ENCODE peak calls at places on chromosomes 11 and 22, in five cellular contexts. A is neural progenitor cell, L is adrenal gland, X is lung, Y is kidney. C is an unnamed sample.
A peak's percentile ranks its signal among the peaks of the same experiment; 100 is the strongest.

GRCh38 chr22:19174106-19175025 is 4.2 kb downstream of the SLC25A1 start:
- DNase-seq in A (peak; percentile 26), L (peak; percentile 88), Y (peak; percentile 83), X (no peak), C (no peak)

GRCh38 chr11:96954587-96954986 is 564.8 kb downstream of the JRKL start:
- DNase-seq in X (no peak), Y (no peak), A (no peak), L (no peak), C (no peak)

GRCh38 chr11:102197759-102198158 is 87.5 kb downstream of the YAP1 start:
- DNase-seq in Y (no peak), A (peak; percentile 91), X (no peak), L (no peak), C (no peak)

GRCh38 chr11:124276081-124276480 is 19.9 kb downstream of the OR8G5 start:
- DNase-seq in Y (no peak), L (no peak), A (no peak), X (no peak), C (no peak)

GRCh38 chr11:114073506-114074381 is 14.2 kb downstream of the ZBTB16 start:
- DNase-seq in L (no peak), A (peak; percentile 36), X (no peak), Y (no peak), C (no peak)

GRCh38 chr11:17579451-17579850 is 32.4 kb downstream of the OTOG start:
- DNase-seq in X (no peak), L (peak; percentile 35), Y (peak; percentile 47), A (no peak), C (no peak)

GRCh38 chr11:129698212-129698611 is 117.4 kb upstream of the TMEM45B start:
- DNase-seq in A (no peak), Y (no peak), X (no peak), L (no peak), C (no peak)

GRCh38 chr11:8035225-8035846 is 45.7 kb upstream of the TUB start:
- DNase-seq in Y (no peak), A (no peak), X (peak; percentile 18), L (peak; percentile 89), C (no peak)

GRCh38 chr11:11416917-11417316 is 63.9 kb upstream of the CSNK2A3 start:
- DNase-seq in Y (no peak), L (no peak), X (no peak), A (no peak), C (no peak)

GRCh38 chr11:106827687-106828086 is 190.6 kb downstream of the GUCY1A2 start:
- DNase-seq in X (no peak), L (no peak), A (no peak), Y (peak; percentile 59), C (no peak)

GRCh38 chr11:12232819-12233601 is 122.6 kb downstream of the MICAL2 start:
- DNase-seq in A (no peak), Y (no peak), L (no peak), X (no peak), C (no peak)

GRCh38 chr11:74138021-74138420 is 32.8 kb downstream of the C2CD3 start:
- DNase-seq in A (no peak), X (no peak), Y (no peak), L (no peak), C (no peak)

GRCh38 chr22:31895317-31896133 is 48.8 kb upstream of the YWHAH start:
- DNase-seq in X (no peak), A (no peak), L (no peak), Y (no peak), C (no peak)

GRCh38 chr11:7967097-7967496 is 1.9 kb upstream of the NLRP10 start:
- DNase-seq in Y (no peak), A (no peak), L (no peak), X (no peak), C (no peak)

GRCh38 chr11:94511932-94512781 is at the start of gene C11orf97:
- DNase-seq in X (peak; percentile 65), A (peak; percentile 90), L (peak; percentile 75), Y (peak; percentile 88), C (peak; percentile 64)

GRCh38 chr11:6393989-6394670 is 3.9 kb downstream of the SMPD1 start:
- DNase-seq in X (no peak), L (no peak), Y (no peak), A (no peak), C (no peak)

GRCh38 chr11:11243258-11243789 is 109.7 kb downstream of the CSNK2A3 start:
- DNase-seq in Y (no peak), X (peak; percentile 41), L (no peak), A (no peak), C (no peak)

GRCh38 chr11:11929920-11930319 is 78.5 kb downstream of the DKK3 start:
- DNase-seq in Y (no peak), A (no peak), L (no peak), X (no peak), C (no peak)

GRCh38 chr11:97641988-97642387 is 1252.2 kb downstream of the JRKL start:
- DNase-seq in L (no peak), Y (no peak), X (no peak), A (no peak), C (no peak)

GRCh38 chr11:57460017-57460755 is at the start of gene RTN4RL2:
- DNase-seq in X (peak; percentile 45), Y (peak; percentile 78), L (no peak), A (peak; percentile 91), C (peak; percentile 65)

GRCh38 chr11:57458410-57459111 is 1.8 kb upstream of the RTN4RL2 start:
- DNase-seq in Y (peak; percentile 82), X (no peak), L (no peak), A (peak; percentile 70), C (peak; percentile 45)

GRCh38 chr11:57458060-57458409 is 2.3 kb upstream of the RTN4RL2 start:
- DNase-seq in L (no peak), X (no peak), A (no peak), Y (no peak), C (no peak)

GRCh38 chr11:57460756-57461749 is 725 bp downstream of the RTN4RL2 start:
- DNase-seq in Y (peak; percentile 81), X (no peak), A (peak; percentile 61), L (no peak), C (no peak)

GRCh38 chr11:57459112-57460016 is 964 bp upstream of the RTN4RL2 start:
- DNase-seq in L (no peak), X (no peak), Y (peak; percentile 83), A (peak; percentile 45), C (no peak)
- H3K27ac ChIP-seq in L (no peak overlapping the region), X (no peak overlapping the region), Y (no peak overlapping the region), A (no peak overlapping the region), C (no peak overlapping the region)

GRCh38 chr22:24133187-24133965 is 47.9 kb upstream of the SUSD2 start:
- DNase-seq in A (no peak), X (no peak), Y (no peak), L (no peak), C (peak; percentile 28)
- TF ChIP-seq CTCF in A (peak; percentile 17), X (peak; percentile 15), Y (no peak), L (peak; percentile 10), C (peak; percentile 60)

GRCh38 chr11:15927196-15927865 is 429.0 kb downstream of the SOX6 start:
- DNase-seq in L (no peak), X (no peak), Y (no peak), A (no peak), C (no peak)
- H3K4me3 ChIP-seq in L (no peak overlapping the region), X (no peak overlapping the region), Y (no peak overlapping the region), A (no peak overlapping the region), C (no peak overlapping the region)

DNA sequence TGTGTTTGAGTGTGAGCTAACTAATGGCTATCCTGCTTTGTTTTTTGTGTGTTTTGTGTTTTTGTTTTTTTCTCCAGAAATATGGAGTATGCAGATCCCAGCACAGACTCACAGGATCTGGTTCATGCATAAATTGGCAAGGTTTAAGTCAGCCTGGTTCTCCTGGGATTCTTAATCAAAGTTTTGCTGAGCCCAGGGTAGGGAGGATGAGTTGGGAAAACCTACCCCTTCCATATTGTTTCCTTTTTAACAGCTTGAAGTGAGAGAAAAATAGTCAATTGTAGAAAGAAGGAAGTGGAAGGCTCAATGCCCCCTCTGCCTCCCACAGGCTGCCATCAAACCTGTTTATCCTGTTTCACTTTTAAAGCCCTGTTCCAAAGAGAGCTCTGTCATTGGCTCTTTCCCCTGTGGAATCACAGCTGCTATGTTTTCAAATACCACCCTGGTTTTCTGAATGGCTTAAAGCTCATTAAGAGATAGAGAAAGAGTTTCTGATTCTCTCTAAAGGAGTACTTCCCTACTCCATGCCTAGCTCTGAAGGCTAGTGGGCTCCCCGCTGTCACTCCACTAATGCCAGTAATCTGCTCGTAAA is 23.4 kb upstream of the CADM1 start:
- DNase-seq in X (no peak), L (no peak), A (peak; percentile 72), Y (no peak), C (peak; percentile 29)
- H3K27ac ChIP-seq in X (no peak overlapping the region), L (no peak overlapping the region), A (peak overlapping the region; percentile 69), Y (no peak overlapping the region), C (no peak overlapping the region)

GRCh38 chr11:72454791-72455190 is 20.5 kb upstream of the CLPB start:
- DNase-seq in Y (no peak), L (no peak), X (no peak), A (peak; percentile 31), C (no peak)
- TF ChIP-seq CTCF in Y (no peak), L (no peak), X (no peak), A (peak; percentile 48), C (peak; percentile 39)

GRCh38 chr22:29312218-29313125 is 3.0 kb downstream of the RASL10A start:
- DNase-seq in A (no peak), X (no peak), L (no peak), Y (peak; percentile 58), C (no peak)

GRCh38 chr22:29310065-29310862 is 3.8 kb downstream of the GAS2L1 start:
- DNase-seq in A (no peak), L (no peak), Y (peak; percentile 92), X (no peak), C (no peak)

GRCh38 chr22:29309332-29310064 is 3.0 kb downstream of the GAS2L1 start:
- DNase-seq in Y (peak; percentile 83), L (peak; percentile 88), X (no peak), A (no peak), C (peak; percentile 1)

GRCh38 chr22:29311468-29312217 is 3.9 kb downstream of the RASL10A start:
- DNase-seq in A (no peak), Y (peak; percentile 84), X (no peak), L (no peak), C (no peak)

DNA sequence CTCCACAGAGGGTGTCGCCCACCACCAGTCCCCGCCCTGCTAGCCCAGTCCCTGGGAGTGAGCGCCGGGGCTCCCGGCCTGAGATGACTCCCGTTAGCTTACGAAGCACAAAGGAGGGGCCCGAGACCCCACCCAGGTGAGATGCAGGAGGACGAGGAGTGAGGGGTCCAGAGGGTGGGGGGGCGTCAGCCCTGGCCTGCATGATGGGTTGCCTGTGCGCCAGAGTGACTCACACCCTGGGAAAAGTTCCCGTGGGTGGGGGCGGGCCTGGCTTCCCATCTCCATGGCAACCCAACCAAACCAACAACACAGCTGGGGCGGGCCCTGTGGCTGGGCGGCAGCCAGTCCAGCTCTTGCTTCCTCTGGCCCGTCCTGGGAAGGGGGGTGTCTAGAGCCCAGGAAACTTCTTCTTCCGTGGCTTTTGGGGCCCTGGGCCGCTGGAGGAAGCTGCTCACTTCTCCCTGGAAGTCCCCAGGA is 4.5 kb downstream of the GAS2L1 start:
- DNase-seq in X (peak; percentile 94), L (peak; percentile 99), Y (peak; percentile 98), A (peak; percentile 83), C (peak; percentile 65)
- H3K4me3 ChIP-seq in X (no peak overlapping the region), L (no peak overlapping the region), Y (no peak overlapping the region), A (no peak overlapping the region), C (no peak overlapping the region)